ENCODE peak calls at places on chromosomes 5 and 9, in six cellular contexts. J is left ventricle myocardium inferior; G is CD8-positive, alpha-beta T cell; V is stomach; X is heart left ventricle; O is heart right ventricle. F is an unnamed sample.

GRCh38 chr5:80736730-80737129 is 81.9 kb upstream of the DHFR start:
- DNase-seq in J (no peak), O (no peak), X (no peak), G (no peak), V (no peak), F (no peak)

GRCh38 chr9:37692622-37693221 is 42.0 kb downstream of the FRMPD1 start:
- DNase-seq in X (no peak), O (no peak), V (no peak), J (no peak), G (no peak), F (no peak)

GRCh38 chr5:95332179-95332578 is 47.3 kb upstream of the MCTP1 start:
- DNase-seq in J (no peak), G (no peak), V (no peak), O (no peak), X (no peak), F (no peak)

GRCh38 chr5:137624786-137625349 is 111.0 kb downstream of the KLHL3 start:
- DNase-seq in G (no peak), J (peak; percentile 45), X (no peak), V (no peak), O (no peak), F (no peak)

GRCh38 chr5:102731704-102732103 is 23.4 kb upstream of the PAM start:
- DNase-seq in G (no peak), J (no peak), V (no peak), O (no peak), X (no peak), F (no peak)

GRCh38 chr9:69389437-69389995 is 64.5 kb downstream of the ENTREP1 start:
- DNase-seq in V (no peak), G (no peak), J (no peak), X (no peak), O (no peak), F (no peak)

GRCh38 chr9:16191691-16192402 is 639.0 kb downstream of the CCDC171 start:
- DNase-seq in X (peak; percentile 81), V (peak; percentile 79), J (peak; percentile 78), O (peak; percentile 76), G (peak; percentile 25), F (peak; percentile 91)

GRCh38 chr9:98917691-98918487 is 25.8 kb upstream of the COL15A1 start:
- DNase-seq in J (no peak), X (no peak), G (no peak), V (peak; percentile 74), O (no peak), F (peak; percentile 50)

GRCh38 chr5:138873096-138873885 is 1.8 kb downstream of the LRRTM2 start:
- DNase-seq in J (no peak), G (no peak), O (no peak), X (no peak), V (no peak), F (no peak)

GRCh38 chr9:109114670-109115069 is 5.1 kb downstream of the TMEM245 start:
- DNase-seq in O (no peak), J (no peak), V (no peak), G (no peak), X (no peak), F (no peak)

GRCh38 chr9:121650220-121651013 is 1.0 kb upstream of the DAB2IP start:
- DNase-seq in J (peak; percentile 56), X (peak; percentile 63), O (peak; percentile 74), G (no peak), V (peak; percentile 61), F (peak; percentile 89)

GRCh38 chr5:58013542-58014258 is 446.2 kb downstream of the PLK2 start:
- DNase-seq in X (no peak), O (no peak), G (no peak), J (no peak), V (no peak), F (no peak)

GRCh38 chr9:127393680-127394079 is 3.3 kb upstream of the SLC2A8 start:
- DNase-seq in V (no peak), X (no peak), G (no peak), O (no peak), J (no peak), F (no peak)

GRCh38 chr5:146906803-146907202 is 28.2 kb upstream of the PPP2R2B start:
- DNase-seq in G (no peak), V (no peak), J (no peak), O (no peak), X (no peak), F (no peak)

GRCh38 chr9:137089232-137089947 is 2.6 kb downstream of the MAN1B1 start:
- DNase-seq in J (no peak), V (no peak), G (no peak), X (peak; percentile 17), O (no peak), F (no peak)

GRCh38 chr5:96247097-96247675 is 185.9 kb downstream of the PCSK1 start:
- DNase-seq in O (peak; percentile 52), X (peak; percentile 52), V (peak; percentile 26), J (no peak), G (no peak), F (no peak)

GRCh38 chr9:136700309-136700708 is 12.1 kb upstream of the DIPK1B start:
- DNase-seq in J (no peak), O (no peak), V (no peak), X (no peak), G (no peak), F (no peak)

GRCh38 chr9:75001719-75002421 is 26.2 kb downstream of the CARNMT1 start:
- DNase-seq in G (no peak), V (no peak), X (no peak), O (peak; percentile 34), J (no peak), F (no peak)

GRCh38 chr5:58447231-58447630 is 12.7 kb downstream of the PLK2 start:
- DNase-seq in G (no peak), X (no peak), O (no peak), V (no peak), J (no peak), F (no peak)

GRCh38 chr9:133472277-133472645 is 6.6 kb downstream of the SLC2A6 start:
- DNase-seq in G (no peak), V (no peak), O (no peak), J (no peak), X (no peak), F (no peak)

GRCh38 chr9:37001461-37001860 is 32.6 kb downstream of the PAX5 start:
- DNase-seq in V (no peak), X (no peak), J (no peak), G (no peak), O (no peak), F (no peak)

GRCh38 chr9:29613773-29614172 is 2040.5 kb upstream of the C9orf72 start:
- DNase-seq in O (no peak), V (no peak), X (no peak), G (no peak), J (no peak), F (no peak)

GRCh38 chr5:79954620-79955019 is 36.4 kb downstream of the MTX3 start:
- DNase-seq in J (no peak), V (no peak), X (no peak), O (no peak), G (no peak), F (no peak)

GRCh38 chr5:40165789-40166728 is 513.7 kb upstream of the PTGER4 start:
- DNase-seq in X (no peak), J (no peak), G (no peak), O (no peak), V (no peak), F (no peak)

GRCh38 chr5:157159209-157159751 is 6.8 kb downstream of the GARIN3 start:
- DNase-seq in J (no peak), X (no peak), G (no peak), O (no peak), V (no peak), F (no peak)

GRCh38 chr5:143886621-143887301 is 74.8 kb downstream of the HMHB1 start:
- DNase-seq in O (no peak), G (no peak), J (no peak), X (no peak), V (no peak), F (no peak)

GRCh38 chr5:14141764-14142163 is 1.4 kb upstream of the TRIO start:
- DNase-seq in G (no peak), O (no peak), X (no peak), V (no peak), J (no peak), F (no peak)
- TF ChIP-seq CTCF in G (no peak), O (no peak), X (no peak), V (no peak), J (no peak), F (no peak)

DNA sequence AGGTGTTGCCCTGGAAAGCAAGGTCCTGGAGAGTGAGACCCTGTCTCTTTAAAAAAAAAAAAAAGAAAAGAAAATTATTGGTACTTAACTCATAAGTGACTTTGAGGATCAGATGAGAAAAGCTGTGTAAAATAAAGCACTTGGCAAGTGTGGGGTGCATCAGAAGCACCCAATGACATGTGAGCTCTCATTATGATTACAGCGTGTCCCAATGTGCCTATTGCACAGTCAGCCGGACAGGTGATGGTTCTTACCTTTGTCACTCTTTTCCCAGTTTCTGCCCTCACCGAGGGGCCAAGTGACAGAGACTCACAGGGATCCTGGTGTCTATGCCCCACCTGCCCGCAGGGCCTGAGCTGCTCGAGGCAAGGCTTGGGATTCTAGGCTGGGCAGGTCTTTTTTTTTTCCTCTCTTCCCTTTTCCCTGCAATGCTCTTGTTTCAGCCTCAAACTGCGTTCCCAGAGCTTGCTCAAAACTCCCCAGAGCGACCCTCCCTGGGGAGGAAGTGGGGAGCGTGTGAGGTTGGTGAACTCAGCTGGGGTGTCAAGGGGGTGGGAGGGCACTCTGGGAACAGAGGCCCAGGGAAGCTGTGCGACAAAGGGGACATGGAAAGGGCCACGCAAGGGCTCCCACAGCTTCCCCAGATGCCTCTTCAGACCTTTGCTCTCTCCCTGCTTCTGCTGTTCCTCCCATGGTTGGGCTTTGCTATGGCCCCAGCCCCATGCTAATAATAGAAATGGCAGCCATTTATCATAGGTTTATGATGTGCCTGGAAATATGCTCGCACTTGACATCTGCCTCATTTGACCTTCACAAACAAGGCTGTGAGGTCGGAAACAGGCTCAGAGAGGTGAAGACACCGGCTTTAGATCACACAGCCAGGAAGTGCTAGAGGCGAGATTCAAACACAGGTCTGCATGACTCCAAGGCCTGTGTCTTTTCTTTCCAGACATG is 40.7 kb upstream of the IL17B start:
- DNase-seq in J (peak; percentile 59), O (peak; percentile 62), G (no peak), V (no peak), X (peak; percentile 70), F (peak; percentile 43)
- H3K4me3 ChIP-seq in J (peak overlapping the region; percentile 63), O (no peak overlapping the region), G (no peak overlapping the region), V (no peak overlapping the region), X (no peak overlapping the region), F (no peak overlapping the region)

DNA sequence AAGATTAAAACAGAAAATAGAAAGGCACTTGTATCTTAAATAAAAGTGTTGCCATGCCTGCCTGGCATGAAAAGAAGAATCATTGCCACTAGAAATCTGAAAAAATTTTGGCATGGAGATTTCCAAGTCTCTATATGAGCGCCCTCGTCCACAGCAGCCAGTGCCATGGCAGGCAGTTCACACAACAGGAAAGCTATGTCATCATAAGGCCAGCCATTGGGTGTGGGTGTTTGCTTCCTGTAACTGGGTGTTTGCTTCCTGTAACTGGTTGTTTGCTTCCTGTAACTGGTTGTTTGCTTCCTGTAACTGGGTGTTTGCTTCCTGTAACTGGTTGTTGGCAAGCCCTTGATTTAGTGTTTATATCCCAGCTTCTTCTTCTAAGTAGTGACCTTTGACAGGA is 446.7 kb downstream of the IRX1 start:
- DNase-seq in O (no peak), J (no peak), G (no peak), V (no peak), X (no peak), F (no peak)
- H3K9me3 ChIP-seq in O (no peaks in the 10 kb centered on the region), J (no peaks in the 10 kb centered on the region), G (no peaks in the 10 kb centered on the region), V (no peaks in the 10 kb centered on the region), X (no peaks in the 10 kb centered on the region), F (no peaks in the 10 kb centered on the region)

DNA sequence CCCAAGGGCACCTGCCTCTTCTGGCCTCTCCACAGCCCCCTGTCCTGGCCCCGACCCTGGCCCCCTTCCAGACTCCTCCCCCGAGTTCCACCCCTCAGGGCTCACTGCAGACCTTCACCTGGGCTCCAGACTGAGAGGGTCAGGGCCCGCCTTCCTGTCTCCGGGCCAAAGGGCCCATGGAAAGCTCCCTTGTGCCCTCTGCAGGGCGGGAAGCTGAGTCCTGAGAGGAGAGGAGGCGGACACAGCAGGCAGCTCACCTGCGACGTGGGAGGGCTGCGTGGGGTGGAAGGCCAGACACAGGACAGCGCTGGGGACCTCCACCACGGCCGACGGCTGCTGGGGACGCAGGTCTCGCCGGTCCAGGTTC is 20.6 kb downstream of the DYNC2I2 start:
- DNase-seq in G (no peak), J (peak; percentile 77), O (peak; percentile 70), X (peak; percentile 89), V (peak; percentile 85), F (peak; percentile 77)
- TF ChIP-seq CTCF in G (no peak), J (peak; percentile 52), O (peak; percentile 17), X (no peak), V (no peak), F (no peak)

F was measured in ovary.